ENCODE peak calls at places on chromosome 22, in five cellular contexts. One of them, this sample, is unnamed.
A peak's percentile ranks its signal among the peaks of the same experiment; 100 is the strongest.

GRCh38 chr22:46086577-46087335 is 63.6 kb upstream of the PPARA start:
- DNase-seq in suprapubic skin: peak; percentile 69
- DNase-seq in AG09319: no peak
- DNase-seq in neural progenitor cell: no peak
- DNase-seq in cardiac fibroblast: peak; percentile 80
- DNase-seq in this sample: no peak

GRCh38 chr22:49183826-49184216 is 643.9 kb downstream of the BRD1 start:
- DNase-seq in neural progenitor cell: no peak
- DNase-seq in suprapubic skin: no peak
- DNase-seq in cardiac fibroblast: no peak
- DNase-seq in AG09319: no peak
- DNase-seq in this sample: no peak

GRCh38 chr22:49956914-49957825 is 3.4 kb upstream of the PIM3 start:
- DNase-seq in neural progenitor cell: no peak
- DNase-seq in AG09319: no peak
- DNase-seq in suprapubic skin: peak; percentile 64
- DNase-seq in cardiac fibroblast: no peak
- DNase-seq in this sample: no peak

GRCh38 chr22:43308451-43309235 is 34.5 kb downstream of the SCUBE1 start:
- DNase-seq in neural progenitor cell: peak; percentile 55
- DNase-seq in cardiac fibroblast: no peak
- DNase-seq in suprapubic skin: no peak
- DNase-seq in AG09319: no peak
- DNase-seq in this sample: no peak

GRCh38 chr22:49983148-49984042 is 22.8 kb downstream of the PIM3 start:
- DNase-seq in neural progenitor cell: peak; percentile 65
- DNase-seq in cardiac fibroblast: no peak
- DNase-seq in AG09319: no peak
- DNase-seq in suprapubic skin: no peak
- DNase-seq in this sample: no peak

GRCh38 chr22:35630387-35630793 is 13.3 kb upstream of the MB start:
- DNase-seq in suprapubic skin: no peak
- DNase-seq in AG09319: no peak
- DNase-seq in neural progenitor cell: peak; percentile 18
- DNase-seq in cardiac fibroblast: peak; percentile 45
- DNase-seq in this sample: no peak

GRCh38 chr22:50261615-50262459 is at the start of gene MAPK12:
- DNase-seq in neural progenitor cell: peak; percentile 87
- DNase-seq in cardiac fibroblast: no peak
- DNase-seq in AG09319: no peak
- DNase-seq in suprapubic skin: no peak
- DNase-seq in this sample: no peak

GRCh38 chr22:46581580-46582244 is 38.5 kb upstream of the GRAMD4 start:
- DNase-seq in suprapubic skin: peak; percentile 64
- DNase-seq in AG09319: no peak
- DNase-seq in cardiac fibroblast: no peak
- DNase-seq in neural progenitor cell: no peak
- DNase-seq in this sample: no peak

GRCh38 chr22:35258144-35258988 is 1.1 kb downstream of the HMGXB4 start:
- DNase-seq in neural progenitor cell: peak; percentile 85
- DNase-seq in AG09319: no peak
- DNase-seq in cardiac fibroblast: peak; percentile 22
- DNase-seq in suprapubic skin: no peak
- DNase-seq in this sample: no peak

GRCh38 chr22:41237707-41238569 is 2.8 kb downstream of the CHADL start:
- DNase-seq in cardiac fibroblast: peak; percentile 31
- DNase-seq in suprapubic skin: no peak
- DNase-seq in AG09319: no peak
- DNase-seq in neural progenitor cell: peak; percentile 86
- DNase-seq in this sample: no peak

GRCh38 chr22:43300891-43301676 is 42.1 kb downstream of the SCUBE1 start:
- DNase-seq in neural progenitor cell: no peak
- DNase-seq in suprapubic skin: no peak
- DNase-seq in cardiac fibroblast: no peak
- DNase-seq in AG09319: no peak
- DNase-seq in this sample: no peak

GRCh38 chr22:43533656-43534428 is 122.0 kb downstream of the MPPED1 start:
- DNase-seq in suprapubic skin: no peak
- DNase-seq in neural progenitor cell: no peak
- DNase-seq in cardiac fibroblast: no peak
- DNase-seq in AG09319: no peak
- DNase-seq in this sample: peak; percentile 57

GRCh38 chr22:30275625-30276024 is 9.0 kb upstream of the OSM start:
- DNase-seq in AG09319: no peak
- DNase-seq in suprapubic skin: no peak
- DNase-seq in neural progenitor cell: no peak
- DNase-seq in cardiac fibroblast: no peak
- DNase-seq in this sample: no peak

GRCh38 chr22:30453731-30454510 is 17.9 kb downstream of the SEC14L3 start:
- DNase-seq in AG09319: no peak
- DNase-seq in neural progenitor cell: peak; percentile 50
- DNase-seq in cardiac fibroblast: peak; percentile 13
- DNase-seq in suprapubic skin: no peak
- DNase-seq in this sample: no peak

GRCh38 chr22:47337161-47337621 is 574.7 kb downstream of the TBC1D22A start:
- DNase-seq in suprapubic skin: no peak
- DNase-seq in cardiac fibroblast: peak; percentile 4
- DNase-seq in neural progenitor cell: no peak
- DNase-seq in AG09319: no peak
- DNase-seq in this sample: no peak

GRCh38 chr22:21446128-21446826 is 20.9 kb upstream of the TMEM191C start:
- DNase-seq in AG09319: no peak
- DNase-seq in cardiac fibroblast: no peak
- DNase-seq in neural progenitor cell: peak; percentile 1
- DNase-seq in suprapubic skin: peak; percentile 55
- DNase-seq in this sample: peak; percentile 83

GRCh38 chr22:41178425-41178975 is 26.6 kb upstream of the L3MBTL2 start:
- DNase-seq in AG09319: no peak
- DNase-seq in neural progenitor cell: no peak
- DNase-seq in suprapubic skin: no peak
- DNase-seq in cardiac fibroblast: no peak
- DNase-seq in this sample: peak; percentile 78

GRCh38 chr22:19811811-19812771 is 42.6 kb downstream of the GNB1L start:
- DNase-seq in AG09319: no peak
- DNase-seq in cardiac fibroblast: no peak
- DNase-seq in neural progenitor cell: no peak
- DNase-seq in suprapubic skin: no peak
- DNase-seq in this sample: peak; percentile 81

GRCh38 chr22:48943567-48944432 is 883.9 kb downstream of the BRD1 start:
- DNase-seq in neural progenitor cell: peak; percentile 68
- DNase-seq in suprapubic skin: peak; percentile 40
- DNase-seq in cardiac fibroblast: no peak
- DNase-seq in AG09319: no peak
- DNase-seq in this sample: peak; percentile 60

GRCh38 chr22:47196881-47197701 is 434.6 kb downstream of the TBC1D22A start:
- DNase-seq in suprapubic skin: peak; percentile 40
- DNase-seq in neural progenitor cell: no peak
- DNase-seq in cardiac fibroblast: no peak
- DNase-seq in AG09319: no peak
- DNase-seq in this sample: peak; percentile 83

GRCh38 chr22:43956383-43956782 is 1.1 kb downstream of the SAMM50 start:
- DNase-seq in AG09319: no peak
- DNase-seq in neural progenitor cell: no peak
- DNase-seq in suprapubic skin: no peak
- DNase-seq in cardiac fibroblast: no peak
- DNase-seq in this sample: no peak

GRCh38 chr22:19350947-19351346 is 59.4 kb upstream of the CLTCL1 start:
- DNase-seq in neural progenitor cell: no peak
- DNase-seq in suprapubic skin: no peak
- DNase-seq in AG09319: no peak
- DNase-seq in cardiac fibroblast: no peak
- DNase-seq in this sample: no peak

GRCh38 chr22:49760630-49761571 is 66.8 kb downstream of the BRD1 start:
- DNase-seq in cardiac fibroblast: no peak
- DNase-seq in suprapubic skin: no peak
- DNase-seq in AG09319: no peak
- DNase-seq in neural progenitor cell: no peak
- DNase-seq in this sample: no peak

GRCh38 chr22:28799834-28800307 is 498 bp downstream of the XBP1 start:
- DNase-seq in AG09319: peak; percentile 45
- DNase-seq in cardiac fibroblast: peak; percentile 62
- DNase-seq in neural progenitor cell: peak; percentile 76
- DNase-seq in suprapubic skin: peak; percentile 83
- DNase-seq in this sample: peak; percentile 92

GRCh38 chr22:36726007-36726380 is 22.4 kb upstream of the CACNG2 start:
- DNase-seq in AG09319: no peak
- DNase-seq in neural progenitor cell: no peak
- DNase-seq in suprapubic skin: no peak
- DNase-seq in cardiac fibroblast: no peak
- DNase-seq in this sample: peak; percentile 76

GRCh38 chr22:20130739-20131592 is 638 bp upstream of the ZDHHC8 start:
- DNase-seq in cardiac fibroblast: peak; percentile 68
- DNase-seq in neural progenitor cell: peak; percentile 86
- DNase-seq in suprapubic skin: peak; percentile 87
- DNase-seq in AG09319: peak; percentile 49
- DNase-seq in this sample: peak; percentile 91

GRCh38 chr22:29202231-29203192 is 3.2 kb upstream of the EMID1 start:
- DNase-seq in cardiac fibroblast: peak; percentile 68
- DNase-seq in neural progenitor cell: peak; percentile 65
- DNase-seq in AG09319: no peak
- DNase-seq in suprapubic skin: no peak
- DNase-seq in this sample: no peak

DNA sequence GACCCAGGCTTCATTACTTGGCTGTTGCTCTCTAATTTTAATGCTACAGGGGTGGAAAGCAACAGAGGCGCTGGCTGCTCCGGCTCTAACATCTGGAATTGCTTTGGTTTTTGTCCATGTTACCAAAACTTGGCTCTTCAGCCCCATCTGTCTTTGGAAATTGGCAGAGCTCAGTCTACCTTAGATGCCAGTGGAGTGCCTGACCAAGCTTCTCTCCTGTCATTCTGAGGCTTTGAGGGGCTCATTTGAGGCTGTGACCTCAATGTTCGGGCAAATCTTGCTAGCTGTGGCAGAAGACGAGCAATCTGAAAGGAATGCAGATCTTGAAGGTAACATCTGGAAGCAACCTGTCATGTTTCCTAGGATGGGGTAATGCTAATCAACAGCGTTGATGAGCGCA is 409.5 kb upstream of the SYN3 start:
- DNase-seq in suprapubic skin: no peak
- DNase-seq in AG09319: peak; percentile 8
- DNase-seq in neural progenitor cell: no peak
- DNase-seq in cardiac fibroblast: peak; percentile 2
- DNase-seq in this sample: no peak
- TF ChIP-seq CTCF in suprapubic skin: no peak
- TF ChIP-seq CTCF in AG09319: peak; percentile 57
- TF ChIP-seq CTCF in neural progenitor cell: peak; percentile 34
- TF ChIP-seq CTCF in cardiac fibroblast: no peak
- TF ChIP-seq CTCF in this sample: peak; percentile 27

GRCh38 chr22:38230108-38230825 is 28.5 kb downstream of the MAFF start:
- DNase-seq in AG09319: no peak
- DNase-seq in suprapubic skin: no peak
- DNase-seq in cardiac fibroblast: peak; percentile 77
- DNase-seq in neural progenitor cell: peak; percentile 47
- DNase-seq in this sample: no peak
- TF ChIP-seq CTCF in AG09319: peak; percentile 22
- TF ChIP-seq CTCF in suprapubic skin: peak; percentile 49
- TF ChIP-seq CTCF in cardiac fibroblast: peak; percentile 39
- TF ChIP-seq CTCF in neural progenitor cell: peak; percentile 52
- TF ChIP-seq CTCF in this sample: peak; percentile 40

DNA sequence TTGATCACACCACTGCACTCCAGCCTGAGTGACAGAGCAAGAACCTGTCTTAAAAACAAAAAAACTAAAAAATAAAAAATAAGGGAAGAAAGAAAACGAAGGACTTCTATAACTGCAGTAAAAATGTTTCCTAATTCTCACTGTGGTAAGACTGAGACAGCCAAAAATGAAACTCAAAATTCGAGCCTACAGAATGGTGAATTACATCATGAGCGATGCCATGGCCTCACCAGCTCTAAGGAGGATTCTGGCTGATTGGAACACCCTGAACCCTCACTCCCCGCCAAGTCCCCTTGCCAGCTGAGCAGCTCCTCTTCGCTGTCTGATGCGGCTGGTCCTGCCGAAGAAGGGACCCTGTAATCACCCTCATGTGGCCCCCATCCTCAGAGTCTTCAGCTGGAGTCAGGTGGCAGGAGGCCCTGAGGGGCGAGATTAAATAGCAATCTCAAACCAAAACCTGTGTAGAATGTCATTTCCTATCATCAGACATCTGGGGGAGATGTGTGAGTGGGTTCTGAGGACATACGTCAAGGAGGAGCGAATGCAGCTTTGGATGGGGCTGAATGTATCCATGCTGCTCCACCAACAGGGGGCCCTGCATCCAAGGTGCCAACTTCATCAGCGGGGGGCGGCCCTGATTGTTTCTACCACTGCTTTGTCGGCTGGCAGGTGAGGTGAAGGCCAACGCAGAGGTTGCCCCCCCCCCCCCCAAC is 29.2 kb downstream of the PDGFB start:
- DNase-seq in cardiac fibroblast: no peak
- DNase-seq in neural progenitor cell: peak; percentile 45
- DNase-seq in suprapubic skin: peak; percentile 39
- DNase-seq in AG09319: no peak
- DNase-seq in this sample: no peak
- TF ChIP-seq CTCF in cardiac fibroblast: peak; percentile 41
- TF ChIP-seq CTCF in neural progenitor cell: peak; percentile 53
- TF ChIP-seq CTCF in suprapubic skin: no peak
- TF ChIP-seq CTCF in AG09319: peak; percentile 19
- TF ChIP-seq CTCF in this sample: peak; percentile 33

GRCh38 chr22:17486313-17486712 is 77.0 kb upstream of the SLC25A18 start:
- DNase-seq in cardiac fibroblast: no peak
- DNase-seq in AG09319: no peak
- DNase-seq in neural progenitor cell: no peak
- DNase-seq in suprapubic skin: no peak
- DNase-seq in this sample: no peak
- TF ChIP-seq CTCF in cardiac fibroblast: no peak
- TF ChIP-seq CTCF in AG09319: no peak
- TF ChIP-seq CTCF in neural progenitor cell: no peak
- TF ChIP-seq CTCF in suprapubic skin: no peak
- TF ChIP-seq CTCF in this sample: no peak

This sample was measured in osteocyte.